ENCODE peak calls at places on chromosomes 12 and 14, in seven cellular contexts. K is hepatocyte, G is HepG2, T is neural progenitor cell, N is GM23248, H is fibroblast of lung, U is endothelial cell of umbilical vein. A is an unnamed sample.

GRCh38 chr12:5830121-5830520 is 114.9 kb downstream of the ANO2 start:
- DNase-seq in U (no peak), H (no peak), K (no peak), G (no peak), N (no peak), T (peak; percentile 25), A (no peak)

GRCh38 chr12:48512855-48513254 is 12.6 kb upstream of the OR8S1 start:
- DNase-seq in G (no peak), K (no peak), T (no peak), U (no peak), H (no peak), N (no peak), A (no peak)

GRCh38 chr14:24607081-24607480 is 2.4 kb downstream of the GZMH start:
- DNase-seq in G (no peak), H (no peak), U (no peak), N (no peak), T (no peak), K (no peak), A (no peak)

GRCh38 chr12:104426926-104427546 is 29.7 kb upstream of the CHST11 start:
- DNase-seq in K (no peak), N (peak; percentile 65), H (peak; percentile 32), G (no peak), U (no peak), T (no peak), A (peak; percentile 92)

GRCh38 chr12:11949738-11950403 is 120.9 kb upstream of the BCL2L14 start:
- DNase-seq in K (no peak), G (no peak), N (no peak), T (no peak), U (no peak), H (no peak), A (no peak)

GRCh38 chr14:73221945-73222344 is 15.4 kb upstream of the PAPLN start:
- DNase-seq in N (peak; percentile 84), G (no peak), K (no peak), T (no peak), U (peak; percentile 80), H (no peak), A (peak; percentile 33)

GRCh38 chr14:100049220-100049619 is 16.0 kb upstream of the EVL start:
- DNase-seq in N (peak; percentile 68), G (peak; percentile 26), H (peak; percentile 84), T (no peak), K (no peak), U (peak; percentile 47), A (peak; percentile 62)

GRCh38 chr14:39169541-39169900 is 612 bp downstream of the TRAPPC6B start:
- DNase-seq in G (no peak), N (peak; percentile 43), U (peak; percentile 48), H (peak; percentile 5), T (no peak), K (no peak), A (peak; percentile 4)

GRCh38 chr14:94751321-94751720 is 18.6 kb downstream of the GSC start:
- DNase-seq in H (no peak), G (no peak), U (no peak), T (no peak), N (no peak), K (no peak), A (no peak)

GRCh38 chr12:93699271-93700141 is 22.3 kb downstream of the CRADD start:
- DNase-seq in H (peak; percentile 65), U (no peak), N (peak; percentile 86), K (no peak), G (peak; percentile 71), T (no peak), A (peak; percentile 96)

GRCh38 chr14:96624661-96625435 is 122.7 kb downstream of the PAPOLA start:
- DNase-seq in N (peak; percentile 4), K (no peak), T (peak; percentile 11), U (no peak), H (no peak), G (no peak), A (no peak)

GRCh38 chr14:103546651-103547454 is 15.6 kb downstream of the BAG5 start:
- DNase-seq in T (peak; percentile 82), N (peak; percentile 59), H (no peak), U (peak; percentile 40), G (peak; percentile 44), K (peak; percentile 77), A (no peak)

GRCh38 chr14:72023128-72024042 is 91.2 kb downstream of the RGS6 start:
- DNase-seq in G (no peak), H (no peak), K (no peak), N (peak; percentile 15), T (no peak), U (no peak), A (no peak)

DNA sequence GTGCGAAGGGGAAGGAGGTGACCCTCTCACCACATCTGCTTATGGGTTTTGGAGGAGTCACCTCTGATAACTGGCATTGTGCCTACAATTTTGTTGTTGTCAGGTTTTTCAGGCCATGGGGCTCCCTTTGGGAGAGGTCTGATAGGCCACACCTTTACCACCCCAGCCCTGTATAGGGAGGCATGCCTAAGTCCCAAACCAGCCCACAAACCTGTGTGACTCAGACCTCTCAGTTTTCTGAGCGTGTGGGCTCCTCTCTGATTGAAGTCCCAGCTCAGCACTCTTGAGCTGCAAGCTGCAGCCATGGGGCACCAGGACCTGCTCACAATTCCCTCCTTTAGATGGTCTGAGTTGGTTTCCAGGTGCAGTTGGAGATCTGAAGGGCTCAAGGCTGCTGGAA is 1429.3 kb upstream of the TMEM132C start:
- DNase-seq in H (no peak), T (no peak), N (no peak), K (no peak), U (no peak), G (no peak), A (no peak)
- TF ChIP-seq EZH2 in H (no peak), T (no peak), N (no peak), K (no peak), U (no peak), G (no peak), A (no peak)

DNA sequence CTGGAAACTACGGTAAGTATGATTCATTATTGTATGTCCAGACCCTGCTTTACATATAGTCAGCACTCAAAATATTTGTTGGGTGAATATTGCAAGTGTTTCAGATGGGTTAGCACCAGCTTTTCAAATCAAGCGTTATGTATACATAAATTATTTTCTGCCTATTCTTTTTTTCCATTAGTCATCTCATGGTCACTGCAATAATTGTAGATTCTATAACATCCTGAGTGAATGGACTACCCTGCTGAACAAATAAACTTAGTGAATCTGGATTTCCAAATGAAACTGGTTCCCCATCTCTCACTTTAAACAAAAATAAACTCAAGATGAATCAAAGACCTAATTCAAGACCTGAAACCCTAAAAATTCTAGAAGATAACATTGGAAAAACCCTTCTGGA is 152.3 kb downstream of the DIO2 start:
- DNase-seq in K (no peak), T (no peak), H (peak; percentile 3), N (no peak), G (no peak), U (no peak), A (peak; percentile 61)
- H3K4me3 ChIP-seq in K (no peak overlapping the region), T (no peak overlapping the region), H (no peak overlapping the region), N (no peak overlapping the region), G (no peak overlapping the region), U (no peak overlapping the region), A (no peak overlapping the region)

GRCh38 chr12:113466770-113467153 is 4.9 kb downstream of the LHX5 start:
- DNase-seq in N (no peak), H (no peak), G (no peak), K (no peak), U (no peak), T (no peak), A (no peak)
- TF ChIP-seq EZH2 in N (no peak), H (peak; percentile 96), G (no peak), K (peak; percentile 29), U (no peak), T (no peak), A (peak; percentile 27)

GRCh38 chr12:47249082-47249481 is 169.3 kb upstream of the AMIGO2 start:
- DNase-seq in H (no peak), N (no peak), K (no peak), U (no peak), G (no peak), T (no peak), A (no peak)
- H3K4me3 ChIP-seq in H (no peak overlapping the region), N (no peak overlapping the region), K (no peak overlapping the region), U (no peak overlapping the region), G (no peak overlapping the region), T (no peak overlapping the region), A (no peak overlapping the region)

A was measured in astrocyte.